ENCODE peak calls at places on chromosome 15, in five cellular contexts. R is bronchial epithelial cell, A is NCI-H1105, Z is stomach, L is T-cell. K is an unnamed sample.

GRCh38 chr15:29812384-29812694 is 9.9 kb downstream of the TJP1 start:
- DNase-seq in A (no peak), Z (no peak), L (no peak), R (peak), K (peak)

GRCh38 chr15:68429691-68430470 is 2.1 kb downstream of the ITGA11 start:
- DNase-seq in L (no peak), Z (no peak), R (no peak), A (no peak), K (peak)

GRCh38 chr15:29278436-29279099 is 8.9 kb upstream of the NSMCE3 start:
- DNase-seq in Z (no peak), L (no peak), R (peak), A (no peak), K (no peak)

GRCh38 chr15:71807125-71807629 is 3.2 kb upstream of the NR2E3 start:
- DNase-seq in Z (no peak), L (no peak), A (no peak), R (no peak), K (no peak)

GRCh38 chr15:96893159-96893906 is 562.8 kb downstream of the NR2F2 start:
- DNase-seq in L (no peak), A (peak), Z (peak), R (peak), K (no peak)

GRCh38 chr15:55552926-55553325 is 35.2 kb downstream of the PYGO1 start:
- DNase-seq in L (no peak), R (no peak), A (no peak), Z (no peak), K (no peak)

GRCh38 chr15:66080791-66081475 is 172.6 kb downstream of the MEGF11 start:
- DNase-seq in A (no peak), Z (no peak), R (peak), L (no peak), K (peak)

GRCh38 chr15:88897456-88898194 is 2.3 kb upstream of the HAPLN3 start:
- DNase-seq in A (peak), L (peak), Z (peak), R (peak), K (peak)

GRCh38 chr15:27058939-27059338 is 88.0 kb downstream of the GABRG3 start:
- DNase-seq in L (no peak), A (no peak), Z (no peak), R (no peak), K (no peak)

GRCh38 chr15:49036650-49037545 is 9.3 kb downstream of the SECISBP2L start:
- DNase-seq in L (no peak), A (no peak), R (peak), Z (no peak), K (no peak)

GRCh38 chr15:34769711-34770110 is 14.9 kb upstream of the GJD2 start:
- DNase-seq in Z (no peak), A (no peak), R (no peak), L (no peak), K (no peak)

GRCh38 chr15:63156708-63157065 is 590 bp downstream of the RPS27L start:
- DNase-seq in A (peak), L (no peak), R (peak), Z (no peak), K (peak)

GRCh38 chr15:65447145-65447544 is 24.4 kb upstream of the IGDCC4 start:
- DNase-seq in Z (no peak), A (no peak), L (no peak), R (no peak), K (no peak)

GRCh38 chr15:81514769-81515168 is 140.8 kb upstream of the TMC3 start:
- DNase-seq in L (no peak), Z (no peak), R (no peak), A (no peak), K (no peak)

GRCh38 chr15:39498642-39499041 is 82.2 kb upstream of the THBS1 start:
- DNase-seq in R (no peak), Z (no peak), A (no peak), L (no peak), K (no peak)

GRCh38 chr15:37995461-37996347 is 61.3 kb downstream of the TMCO5A start:
- DNase-seq in R (peak), L (no peak), A (no peak), Z (no peak), K (no peak)

GRCh38 chr15:55222588-55222987 is 25.8 kb upstream of the RSL24D1 start:
- DNase-seq in L (no peak), R (no peak), Z (no peak), A (no peak), K (no peak)

GRCh38 chr15:101373580-101373979 is 78.5 kb upstream of the SNRPA1 start:
- DNase-seq in A (no peak), L (no peak), Z (no peak), R (no peak), K (no peak)

GRCh38 chr15:59169337-59169736 is 37.3 kb upstream of the LDHAL6B start:
- DNase-seq in A (no peak), L (no peak), R (peak), Z (no peak), K (no peak)

GRCh38 chr15:31128477-31128876 is 27.0 kb upstream of the TRPM1 start:
- DNase-seq in A (no peak), L (no peak), R (no peak), Z (no peak), K (no peak)

GRCh38 chr15:53477981-53478766 is 281.3 kb downstream of the WDR72 start:
- DNase-seq in Z (no peak), A (no peak), L (no peak), R (no peak), K (no peak)

GRCh38 chr15:51864408-51865056 is 35.1 kb downstream of the TMOD3 start:
- DNase-seq in Z (no peak), A (no peak), L (no peak), R (peak), K (no peak)

GRCh38 chr15:31362886-31363285 is 36.3 kb downstream of the KLF13 start:
- DNase-seq in R (no peak), A (no peak), Z (no peak), L (no peak), K (no peak)

GRCh38 chr15:70853855-70854668 is at the start of gene LARP6:
- DNase-seq in R (no peak), A (peak), Z (peak), L (peak), K (no peak)

GRCh38 chr15:64134322-64134829 is 17.2 kb upstream of the SNX22 start:
- DNase-seq in A (no peak), R (no peak), Z (peak), L (no peak), K (no peak)

GRCh38 chr15:90286678-90287077 is 21.2 kb downstream of the NGRN start:
- DNase-seq in Z (no peak), R (peak), L (peak), A (no peak), K (no peak)

GRCh38 chr15:92157666-92158298 is 235.9 kb upstream of the ST8SIA2 start:
- DNase-seq in L (no peak), R (peak), Z (no peak), A (no peak), K (no peak)

GRCh38 chr15:31353931-31354330 is 27.3 kb downstream of the KLF13 start:
- DNase-seq in Z (no peak), R (no peak), A (no peak), L (no peak), K (no peak)

GRCh38 chr15:37361621-37362020 is 261.3 kb upstream of the MEIS2 start:
- DNase-seq in Z (no peak), R (no peak), A (no peak), L (no peak), K (no peak)

GRCh38 chr15:78681306-78682012 is 40.4 kb upstream of the CHRNB4 start:
- DNase-seq in R (no peak), Z (no peak), L (no peak), A (no peak), K (no peak)

GRCh38 chr15:78455749-78456148 is 17.7 kb downstream of the IREB2 start:
- DNase-seq in Z (no peak), A (no peak), R (no peak), L (no peak), K (no peak)

GRCh38 chr15:69755571-69756310 is 303.1 kb downstream of the RPLP1 start:
- DNase-seq in L (peak), R (no peak), Z (no peak), A (no peak), K (peak)

K was measured in colonic mucosa.